ENCODE peak calls at places on chromosomes 13 and 19, in six cellular contexts. T, W, J, R, Q and E are unnamed samples. For H3K9me3, the result is how much of the 10 kb centered on the place peaks cover.

GRCh38 chr13:81383441-81383840 is 1042.5 kb upstream of the SPRY2 start:
- ATAC-seq in T (peak), W (no peak), J (no peak), R (no peak), Q (no peak), E (no peak)

GRCh38 chr19:42023121-42023942 is 29.3 kb upstream of the ATP1A3 start:
- ATAC-seq in T (peak), W (no peak), J (peak), R (peak), Q (peak), E (no peak)

GRCh38 chr19:16516923-16517610 is 20.9 kb downstream of the C19orf44 start:
- ATAC-seq in T (peak), W (no peak), J (peak), R (peak), Q (no peak), E (no peak)

GRCh38 chr19:8116437-8117293 is 32.7 kb downstream of the FBN3 start:
- ATAC-seq in T (no peak), W (peak), J (peak), R (peak), Q (peak), E (no peak)

GRCh38 chr19:1470864-1471513 is 8.0 kb downstream of the C19orf25 start:
- ATAC-seq in T (peak), W (no peak), J (peak), R (peak), Q (peak), E (no peak)

GRCh38 chr13:40319699-40320586 is 346.5 kb downstream of the FOXO1 start:
- ATAC-seq in T (no peak), W (no peak), J (peak), R (peak), Q (peak), E (no peak)

GRCh38 chr13:101262306-101262705 is 154.0 kb downstream of the NALCN start:
- ATAC-seq in T (no peak), W (no peak), J (no peak), R (no peak), Q (peak), E (no peak)

GRCh38 chr13:33797622-33798021 is 20.3 kb upstream of the RFC3 start:
- ATAC-seq in T (no peak), W (no peak), J (no peak), R (no peak), Q (peak), E (peak)

GRCh38 chr13:40403509-40404241 is 262.8 kb downstream of the FOXO1 start:
- ATAC-seq in T (no peak), W (no peak), J (no peak), R (peak), Q (no peak), E (no peak)

GRCh38 chr19:18725755-18726416 is 42.4 kb downstream of the CRTC1 start:
- ATAC-seq in T (no peak), W (no peak), J (no peak), R (no peak), Q (no peak), E (peak)

GRCh38 chr19:2061936-2062729 is 11.1 kb upstream of the MKNK2 start:
- ATAC-seq in T (peak), W (no peak), J (peak), R (peak), Q (peak), E (no peak)

GRCh38 chr13:43804461-43805070 is 17.8 kb upstream of the ENOX1 start:
- ATAC-seq in T (peak), W (no peak), J (peak), R (peak), Q (peak), E (no peak)

GRCh38 chr13:46799139-46799538 is 2.2 kb upstream of the ESD start:
- ATAC-seq in T (no peak), W (no peak), J (no peak), R (no peak), Q (no peak), E (no peak)

GRCh38 chr13:35157143-35157755 is 215.2 kb downstream of the NBEA start:
- ATAC-seq in T (no peak), W (peak), J (peak), R (peak), Q (peak), E (peak)

GRCh38 chr19:796692-797527 is at the start of gene PTBP1:
- ATAC-seq in T (peak), W (peak), J (peak), R (peak), Q (peak), E (peak)

GRCh38 chr13:44128522-44128921 is 245.1 kb upstream of the SERP2 start:
- ATAC-seq in T (no peak), W (no peak), J (peak), R (no peak), Q (no peak), E (peak)

GRCh38 chr19:54208784-54209057 is 8.1 kb downstream of the RPS9 start:
- ATAC-seq in T (peak), W (no peak), J (peak), R (no peak), Q (peak), E (no peak)

GRCh38 chr19:54206831-54207177 is 6.1 kb downstream of the RPS9 start:
- ATAC-seq in T (no peak), W (no peak), J (no peak), R (no peak), Q (no peak), E (no peak)

GRCh38 chr19:54209058-54209747 is 8.5 kb downstream of the RPS9 start:
- ATAC-seq in T (peak), W (peak), J (peak), R (peak), Q (peak), E (peak)

GRCh38 chr19:54209748-54210494 is 9.3 kb downstream of the RPS9 start:
- ATAC-seq in T (peak), W (peak), J (peak), R (peak), Q (peak), E (peak)

DNA sequence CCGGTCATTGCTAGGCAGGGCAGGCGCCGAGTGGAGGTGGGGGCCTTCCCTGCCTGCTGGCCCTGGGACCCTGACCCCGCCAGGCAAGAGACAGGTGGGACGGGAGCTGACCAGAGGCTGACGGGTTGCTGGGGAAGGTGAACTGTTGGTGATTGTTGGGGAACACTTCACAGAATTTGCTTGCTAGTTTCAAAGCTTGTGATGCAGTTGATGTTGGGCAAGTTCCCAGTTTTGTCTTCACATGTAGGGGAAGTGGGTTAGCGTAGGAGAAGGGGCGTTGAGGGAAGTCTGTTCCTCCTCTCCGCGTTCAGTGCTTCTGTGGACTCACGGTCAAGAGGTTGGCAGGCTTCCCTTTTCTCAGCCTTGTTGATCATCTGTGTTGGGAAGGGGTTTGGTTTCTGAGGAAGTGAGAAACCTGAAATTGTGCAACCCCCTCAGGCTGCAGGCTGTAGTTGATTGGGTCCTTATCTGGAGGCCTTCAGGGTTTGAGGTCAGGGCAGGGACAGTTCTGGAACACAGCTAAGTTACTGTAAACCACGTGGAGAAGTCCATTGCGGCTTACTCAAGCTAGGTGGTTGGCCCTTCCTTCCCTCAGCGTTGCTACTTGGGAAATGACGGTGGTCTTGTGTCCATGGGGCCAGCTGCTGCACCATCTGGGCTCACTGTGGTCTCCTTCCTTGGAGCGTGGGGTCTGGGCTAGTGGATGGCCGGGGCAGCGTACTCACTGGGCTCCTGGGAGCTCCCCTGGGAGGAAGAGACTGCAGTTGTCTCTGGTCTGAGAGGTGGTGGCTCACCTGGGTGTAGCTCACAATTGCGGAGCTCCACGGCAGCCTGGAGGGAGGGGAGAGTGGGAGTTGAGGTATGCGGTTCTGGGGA is 7.5 kb downstream of the RPS9 start:
- ATAC-seq in T (peak), W (peak), J (peak), R (peak), Q (peak), E (peak)
- TF ChIP-seq POLR2A in T (peak), W (peak), J (peak), R (peak), Q (peak), E (peak)

GRCh38 chr13:37657134-37657533 is 58.6 kb upstream of the POSTN start:
- ATAC-seq in T (no peak), W (no peak), J (no peak), R (no peak), Q (no peak), E (no peak)
- TF ChIP-seq POLR2AphosphoS5 in T (no peak), W (no peak), J (no peak), R (no peak), Q (no peak), E (no peak)

DNA sequence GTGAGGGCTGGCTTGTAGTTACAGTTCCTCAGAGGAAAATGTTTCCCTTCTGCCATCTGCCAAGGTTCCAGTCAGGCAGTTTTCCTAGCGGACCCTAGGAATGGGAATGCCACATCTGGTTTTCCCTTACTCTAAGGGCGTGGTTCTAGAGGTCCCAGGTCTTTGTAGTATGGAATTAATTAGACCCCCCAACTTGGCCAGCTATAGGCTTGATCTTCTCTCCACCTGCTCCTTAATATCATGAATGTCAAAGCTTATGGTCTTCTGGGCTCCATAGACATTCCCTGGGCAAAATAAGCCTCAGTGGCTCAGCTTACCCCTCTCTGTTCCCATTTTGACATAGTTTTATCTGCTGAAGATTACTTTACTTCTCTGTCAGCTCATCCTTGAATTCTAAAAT is 70.0 kb downstream of the ZNF568 start:
- ATAC-seq in T (no peak), W (no peak), J (no peak), R (no peak), Q (no peak), E (no peak)
- H3K9me3 ChIP-seq in T (under half), W (under half), J (under half), R (half or more), Q (under half), E (under half)

DNA sequence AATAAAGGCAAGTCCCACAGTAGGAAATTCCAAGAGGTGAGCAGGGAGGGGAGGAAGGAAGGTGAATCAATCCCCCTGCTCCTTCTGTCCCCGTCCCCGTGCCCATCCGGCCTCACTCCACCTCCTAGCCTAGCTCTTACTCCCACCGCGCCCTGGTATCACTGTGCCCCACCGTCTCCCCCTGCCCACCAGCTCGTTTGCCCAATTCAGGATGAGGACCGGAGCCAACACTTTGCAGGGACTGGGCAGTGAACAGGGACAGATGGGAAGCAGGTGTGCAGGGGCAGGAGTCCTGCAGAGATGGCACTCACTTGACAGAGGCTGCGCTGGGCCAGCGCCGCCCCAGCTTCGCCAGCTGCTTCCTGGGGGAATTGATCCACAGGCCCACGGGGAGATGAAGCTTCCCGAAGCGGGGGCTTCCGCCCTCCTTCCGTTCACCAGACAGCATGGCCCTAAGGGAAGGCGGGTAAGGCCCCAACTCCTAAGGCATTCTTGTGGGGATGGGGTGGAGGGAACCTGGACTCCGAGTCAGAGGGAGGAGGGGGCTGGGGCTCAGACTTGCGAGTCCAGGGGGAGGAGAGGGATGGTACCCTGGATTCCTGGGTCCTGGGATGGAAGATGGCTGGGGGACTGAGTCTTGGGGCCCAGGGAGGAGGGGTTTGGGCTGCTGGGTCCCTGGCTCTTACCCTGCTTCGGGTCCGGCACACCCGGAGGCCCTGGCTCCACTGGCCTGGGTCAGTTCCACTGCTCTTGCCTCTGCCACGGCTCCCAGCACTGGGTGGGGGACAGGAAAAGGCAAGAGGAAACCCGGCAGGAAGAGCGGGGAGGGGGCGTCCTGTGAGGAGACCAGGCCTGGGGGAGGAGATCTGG is at the start of gene RASIP1:
- ATAC-seq in T (no peak), W (peak), J (no peak), R (no peak), Q (no peak), E (peak)
- TF ChIP-seq POLR2A in T (no peak), W (peak), J (no peak), R (no peak), Q (no peak), E (no peak)

GRCh38 chr13:99995503-99996176 is 14.1 kb downstream of the ZIC2 start:
- ATAC-seq in T (no peak), W (no peak), J (no peak), R (no peak), Q (no peak), E (no peak)
- TF ChIP-seq POLR2AphosphoS5 in T (no peak), W (no peak), J (no peak), R (no peak), Q (no peak), E (peak)